ENCODE peak calls at places on chromosomes 5 and 9, in four cellular contexts. X is endothelial cell of umbilical vein, G is HepG2, J is K562. R is an unnamed sample. For H3K79me2, the result is how much of the 10 kb centered on the place peaks cover.

GRCh38 chr9:126582427-126582826 is 31.3 kb upstream of the LMX1B start:
- DNase-seq in G (no peak), J (no peak), X (no peak), R (no peak)

GRCh38 chr5:111673896-111674626 is 82.9 kb downstream of the NREP start:
- DNase-seq in J (no peak), G (no peak), X (no peak), R (no peak)

GRCh38 chr9:109012009-109012875 is 1.1 kb downstream of the CTNNAL1 start:
- DNase-seq in G (peak), J (peak), X (peak), R (no peak)

GRCh38 chr9:103627731-103628130 is 466.4 kb upstream of the SMC2 start:
- DNase-seq in J (no peak), G (no peak), X (no peak), R (no peak)

GRCh38 chr5:124707516-124707915 is 38.9 kb downstream of the ZNF608 start:
- DNase-seq in X (no peak), J (no peak), G (no peak), R (no peak)

GRCh38 chr5:114449836-114450515 is 88.1 kb downstream of the KCNN2 start:
- DNase-seq in G (peak), X (peak), J (peak), R (peak)

GRCh38 chr9:8860925-8861324 is 1061.3 kb upstream of the DMAC1 start:
- DNase-seq in J (no peak), X (no peak), G (no peak), R (no peak)

GRCh38 chr5:57824047-57824446 is 341.4 kb upstream of the ACTBL2 start:
- DNase-seq in J (no peak), G (no peak), X (no peak), R (no peak)

GRCh38 chr5:179792612-179793469 is 945 bp upstream of the LTC4S start:
- DNase-seq in X (no peak), J (no peak), G (no peak), R (no peak)

GRCh38 chr5:1247811-1248210 is 22.6 kb downstream of the SLC6A18 start:
- DNase-seq in J (no peak), X (no peak), G (no peak), R (no peak)

GRCh38 chr5:143543358-143544255 is 140.1 kb upstream of the NR3C1 start:
- DNase-seq in G (peak), X (no peak), J (no peak), R (no peak)

GRCh38 chr9:25613709-25614108 is 64.5 kb downstream of the TUSC1 start:
- DNase-seq in G (no peak), X (no peak), J (no peak), R (no peak)

GRCh38 chr5:83470920-83471404 is 582 bp upstream of the VCAN start:
- DNase-seq in J (no peak), X (no peak), G (no peak), R (no peak)

GRCh38 chr5:43019615-43020293 is 20.4 kb downstream of the ANXA2R start:
- DNase-seq in J (no peak), X (peak), G (peak), R (no peak)

GRCh38 chr5:135308752-135309151 is 90.3 kb downstream of the MACROH2A1 start:
- DNase-seq in J (no peak), X (no peak), G (peak), R (no peak)

GRCh38 chr5:93831449-93831848 is 90.0 kb upstream of the POU5F2 start:
- DNase-seq in X (peak), J (no peak), G (no peak), R (no peak)

GRCh38 chr9:4555251-4555650 is 65.0 kb downstream of the SLC1A1 start:
- DNase-seq in X (peak), G (no peak), J (no peak), R (no peak)

GRCh38 chr5:1138445-1139207 is 26.8 kb upstream of the SLC12A7 start:
- DNase-seq in X (no peak), G (peak), J (no peak), R (no peak)

GRCh38 chr9:100309992-100310391 is 42.8 kb downstream of the TEX10 start:
- DNase-seq in X (no peak), J (no peak), G (no peak), R (no peak)

GRCh38 chr5:131265318-131265803 is 1.5 kb downstream of the CDC42SE2 start:
- DNase-seq in G (peak), J (peak), X (peak), R (no peak)

GRCh38 chr9:22228542-22228941 is 218.1 kb upstream of the DMRTA1 start:
- DNase-seq in J (no peak), G (no peak), X (peak), R (no peak)

GRCh38 chr9:104025945-104026344 is 68.2 kb upstream of the SMC2 start:
- DNase-seq in G (no peak), J (no peak), X (no peak), R (no peak)

GRCh38 chr9:135949666-135950134 is 11.5 kb downstream of the UBAC1 start:
- DNase-seq in X (no peak), J (peak), G (no peak), R (no peak)

GRCh38 chr9:116605904-116606341 is 81.2 kb upstream of the TRIM32 start:
- DNase-seq in X (no peak), G (no peak), J (no peak), R (no peak)

GRCh38 chr9:35105126-35105525 is 2.2 kb upstream of the STOML2 start:
- DNase-seq in X (no peak), G (no peak), J (no peak), R (no peak)

GRCh38 chr5:120538149-120538548 is 74.0 kb downstream of the PRR16 start:
- DNase-seq in G (no peak), X (no peak), J (no peak), R (no peak)

GRCh38 chr5:83993803-83994202 is 273.1 kb upstream of the HAPLN1 start:
- DNase-seq in X (no peak), J (no peak), G (no peak), R (no peak)

GRCh38 chr5:115949096-115949495 is 13.2 kb upstream of the LVRN start:
- DNase-seq in G (no peak), X (no peak), J (no peak), R (no peak)

GRCh38 chr5:111961867-111962266 is 204.9 kb upstream of the NREP start:
- DNase-seq in X (no peak), J (no peak), G (no peak), R (no peak)

GRCh38 chr5:136295914-136296313 is 69.4 kb downstream of the TRPC7 start:
- DNase-seq in X (no peak), G (no peak), J (no peak), R (no peak)

GRCh38 chr5:59529286-59529685 is 364.2 kb downstream of the PDE4D start:
- DNase-seq in X (no peak), J (no peak), G (no peak), R (no peak)

GRCh38 chr5:173744527-173744926 is 128.1 kb upstream of the BOD1 start:
- DNase-seq in J (no peak), X (no peak), G (no peak), R (no peak)

GRCh38 chr9:105912868-105913516 is 218.7 kb downstream of the TMEM38B start:
- DNase-seq in X (no peak), G (no peak), J (no peak), R (no peak)

GRCh38 chr5:120146787-120147186 is 317.3 kb upstream of the PRR16 start:
- DNase-seq in G (no peak), J (no peak), X (no peak), R (no peak)

GRCh38 chr5:124858612-124859011 is 112.2 kb upstream of the ZNF608 start:
- DNase-seq in G (no peak), X (no peak), J (no peak), R (no peak)

GRCh38 chr5:4229866-4230265 is 634.2 kb downstream of the IRX1 start:
- DNase-seq in J (no peak), X (no peak), G (no peak), R (no peak)

GRCh38 chr5:10621837-10622236 is 58.0 kb downstream of the ANKRD33B start:
- DNase-seq in J (no peak), G (no peak), X (peak), R (no peak)
- H3K79me2 ChIP-seq in J (under half), G (under half), X (under half), R (under half)

GRCh38 chr9:14198544-14199510 is 115.1 kb downstream of the NFIB start:
- DNase-seq in G (no peak), X (peak), J (no peak), R (no peak)
- TF ChIP-seq MYC in G (no peak), X (no peak), J (no peak), R (no peak)

GRCh38 chr9:137213160-137214060 is 7.9 kb downstream of the NDOR1 start:
- DNase-seq in X (no peak), G (no peak), J (no peak), R (no peak)
- H3K79me2 ChIP-seq in X (under half), G (under half), J (under half), R (under half)

DNA sequence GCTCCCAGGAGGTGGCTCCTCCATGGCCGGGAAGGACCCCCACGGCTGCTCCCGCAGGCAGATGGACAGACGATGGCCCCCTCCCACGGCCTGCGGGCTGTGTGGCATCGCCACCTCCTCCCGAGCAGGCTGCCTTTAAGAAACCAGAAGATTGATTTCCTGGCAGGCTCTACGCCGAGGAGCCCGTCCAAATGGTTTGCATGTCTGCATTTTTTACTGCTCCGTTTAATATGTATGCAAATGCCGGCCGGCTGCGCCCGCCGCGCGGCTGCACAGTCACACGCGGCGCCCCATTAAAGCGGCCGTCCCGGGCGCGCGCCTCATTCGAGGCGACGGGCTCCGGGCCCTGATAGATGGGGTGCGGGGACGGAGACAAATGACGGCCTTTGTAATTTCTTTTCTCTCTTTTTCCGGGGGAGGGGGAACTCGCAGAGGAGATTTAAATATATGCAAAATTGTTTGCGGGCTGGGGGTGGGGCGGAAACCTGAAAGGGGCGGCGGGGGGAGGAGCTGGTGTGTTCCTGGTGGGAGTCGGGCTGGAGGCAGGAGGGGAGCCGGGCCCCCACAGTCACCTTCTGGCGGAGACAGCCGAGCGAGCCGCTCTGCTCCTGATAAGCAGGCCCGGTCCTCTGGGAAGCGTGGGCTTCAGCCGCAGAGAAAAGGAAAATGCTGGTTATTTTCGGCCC is 158.7 kb upstream of the IER5L start:
- DNase-seq in G (no peak), J (peak), X (peak), R (no peak)
- TF ChIP-seq MYC in G (no peak), J (no peak), X (no peak), R (no peak)